ENCODE peak calls at places on chromosomes 5 and 9, in ten cellular contexts. B, M, O, P, D, V, K, J, R and N are unnamed samples.

GRCh38 chr9:124011460-124012301 is at the start of gene LHX2:
- DNase-seq in O (no peak), R (no peak), M (peak), J (peak), B (peak), V (peak), K (peak), P (peak), D (peak), N (peak)

GRCh38 chr5:147629196-147629595 is 119.3 kb upstream of the DPYSL3 start:
- DNase-seq in B (no peak), K (peak), O (no peak), V (no peak), P (no peak), M (no peak), D (no peak), R (no peak), J (no peak), N (no peak)

GRCh38 chr5:74376187-74376586 is 264.3 kb downstream of the ENC1 start:
- DNase-seq in J (no peak), M (no peak), B (no peak), K (no peak), O (no peak), D (no peak), P (no peak), V (no peak), R (no peak), N (no peak)

GRCh38 chr5:91182763-91183162 is 200.4 kb downstream of the ARRDC3 start:
- DNase-seq in D (no peak), K (no peak), B (no peak), J (no peak), V (no peak), M (peak), P (no peak), R (no peak), O (no peak), N (no peak)

GRCh38 chr5:135824541-135825041 is 9.9 kb upstream of the SLC25A48 start:
- DNase-seq in V (no peak), O (no peak), B (no peak), M (no peak), J (no peak), R (no peak), K (no peak), P (no peak), D (no peak), N (no peak)

GRCh38 chr5:18325431-18325830 is 691.2 kb downstream of the TAF11L14 start:
- DNase-seq in K (no peak), O (no peak), R (no peak), P (no peak), J (no peak), D (no peak), M (no peak), B (no peak), V (no peak), N (no peak)

GRCh38 chr9:83198336-83198735 is 135.4 kb upstream of the RASEF start:
- DNase-seq in O (no peak), P (no peak), J (no peak), K (no peak), R (no peak), M (no peak), V (no peak), B (no peak), D (no peak), N (no peak)

GRCh38 chr9:73183917-73184861 is 32.5 kb downstream of the ANXA1 start:
- DNase-seq in D (no peak), J (no peak), P (peak), V (no peak), B (no peak), R (peak), M (peak), O (peak), K (peak), N (no peak)

GRCh38 chr9:133342083-133342406 is 5.9 kb downstream of the MED22 start:
- DNase-seq in V (no peak), P (no peak), K (no peak), R (no peak), O (no peak), J (no peak), D (no peak), M (no peak), B (no peak), N (no peak)

GRCh38 chr9:133928248-133928764 is 63.8 kb downstream of the VAV2 start:
- DNase-seq in K (no peak), R (no peak), V (no peak), D (no peak), P (no peak), B (peak), J (no peak), O (no peak), M (no peak), N (no peak)

GRCh38 chr5:145941677-145942130 is 5.3 kb downstream of the SH3RF2 start:
- DNase-seq in K (no peak), B (no peak), O (no peak), P (peak), R (no peak), M (no peak), V (no peak), D (no peak), J (no peak), N (no peak)

GRCh38 chr5:147509710-147510651 is at the start of gene DPYSL3:
- DNase-seq in J (peak), P (peak), D (peak), R (no peak), M (peak), B (peak), O (peak), K (peak), V (peak), N (peak)

GRCh38 chr5:146548781-146549449 is 32.9 kb upstream of the GPR151 start:
- DNase-seq in B (no peak), O (no peak), V (no peak), J (no peak), M (no peak), D (no peak), P (no peak), R (peak), K (no peak), N (no peak)

GRCh38 chr5:43037929-43038510 is 2.1 kb downstream of the ANXA2R start:
- DNase-seq in R (no peak), D (no peak), B (peak), J (no peak), O (no peak), V (no peak), M (peak), K (no peak), P (peak), N (no peak)

GRCh38 chr5:132385321-132386105 is 16.0 kb downstream of the SLC22A5 start:
- DNase-seq in V (peak), J (no peak), K (peak), B (peak), D (peak), R (peak), P (peak), O (no peak), M (peak), N (peak)

GRCh38 chr9:21994526-21994995 is at the start of gene CDKN2B-AS1:
- DNase-seq in M (peak), R (no peak), P (peak), V (peak), D (no peak), J (peak), O (no peak), K (peak), B (peak), N (peak)